ENCODE peak calls at places on chromosome 1, in seven cellular contexts. One of them, this sample, is unnamed.

GRCh38 chr1:3068400-3069361 is at the start of gene PRDM16:
- DNase-seq in fibroblast of lung: peak
- DNase-seq in sciatic nerve: peak
- DNase-seq in EH: peak
- DNase-seq in activated T-helper 9 cell treated with anti-CD3 and anti-CD28 coated beads, Interleukin-2, amount 50 U/mL, for 16 hours: no peak
- DNase-seq in fibroblast of pulmonary artery: peak
- DNase-seq in MG63: peak
- DNase-seq in this sample: no peak

GRCh38 chr1:117013310-117013850 is 11.8 kb downstream of the CD101 start:
- DNase-seq in fibroblast of lung: no peak
- DNase-seq in sciatic nerve: no peak
- DNase-seq in EH: no peak
- DNase-seq in activated T-helper 9 cell treated with anti-CD3 and anti-CD28 coated beads, Interleukin-2, amount 50 U/mL, for 16 hours: no peak
- DNase-seq in fibroblast of pulmonary artery: no peak
- DNase-seq in MG63: no peak
- DNase-seq in this sample: no peak

GRCh38 chr1:91792393-91793032 is 93.4 kb downstream of the TGFBR3 start:
- DNase-seq in fibroblast of lung: no peak
- DNase-seq in sciatic nerve: no peak
- DNase-seq in EH: peak
- DNase-seq in activated T-helper 9 cell treated with anti-CD3 and anti-CD28 coated beads, Interleukin-2, amount 50 U/mL, for 16 hours: no peak
- DNase-seq in fibroblast of pulmonary artery: no peak
- DNase-seq in MG63: no peak
- DNase-seq in this sample: no peak

GRCh38 chr1:20405893-20406604 is 80.0 kb downstream of the CAMK2N1 start:
- DNase-seq in fibroblast of lung: peak
- DNase-seq in sciatic nerve: no peak
- DNase-seq in EH: peak
- DNase-seq in activated T-helper 9 cell treated with anti-CD3 and anti-CD28 coated beads, Interleukin-2, amount 50 U/mL, for 16 hours: no peak
- DNase-seq in fibroblast of pulmonary artery: peak
- DNase-seq in MG63: peak
- DNase-seq in this sample: no peak

GRCh38 chr1:205598841-205599666 is 32.8 kb downstream of the ELK4 start:
- DNase-seq in fibroblast of lung: peak
- DNase-seq in sciatic nerve: peak
- DNase-seq in EH: peak
- DNase-seq in activated T-helper 9 cell treated with anti-CD3 and anti-CD28 coated beads, Interleukin-2, amount 50 U/mL, for 16 hours: no peak
- DNase-seq in fibroblast of pulmonary artery: peak
- DNase-seq in MG63: peak
- DNase-seq in this sample: no peak

GRCh38 chr1:220224033-220224432 is 48.2 kb downstream of the RAB3GAP2 start:
- DNase-seq in fibroblast of lung: no peak
- DNase-seq in sciatic nerve: no peak
- DNase-seq in EH: no peak
- DNase-seq in activated T-helper 9 cell treated with anti-CD3 and anti-CD28 coated beads, Interleukin-2, amount 50 U/mL, for 16 hours: no peak
- DNase-seq in fibroblast of pulmonary artery: no peak
- DNase-seq in MG63: no peak
- DNase-seq in this sample: no peak

GRCh38 chr1:15916417-15916816 is 59.5 kb downstream of the ZBTB17 start:
- DNase-seq in fibroblast of lung: peak
- DNase-seq in sciatic nerve: no peak
- DNase-seq in EH: peak
- DNase-seq in activated T-helper 9 cell treated with anti-CD3 and anti-CD28 coated beads, Interleukin-2, amount 50 U/mL, for 16 hours: no peak
- DNase-seq in fibroblast of pulmonary artery: no peak
- DNase-seq in MG63: peak
- DNase-seq in this sample: no peak

GRCh38 chr1:236623371-236624166 is 19.3 kb upstream of the HEATR1 start:
- DNase-seq in fibroblast of lung: no peak
- DNase-seq in sciatic nerve: no peak
- DNase-seq in EH: no peak
- DNase-seq in activated T-helper 9 cell treated with anti-CD3 and anti-CD28 coated beads, Interleukin-2, amount 50 U/mL, for 16 hours: no peak
- DNase-seq in fibroblast of pulmonary artery: peak
- DNase-seq in MG63: no peak
- DNase-seq in this sample: no peak

GRCh38 chr1:2368053-2368744 is 23.2 kb downstream of the MORN1 start:
- DNase-seq in fibroblast of lung: no peak
- DNase-seq in sciatic nerve: peak
- DNase-seq in EH: no peak
- DNase-seq in activated T-helper 9 cell treated with anti-CD3 and anti-CD28 coated beads, Interleukin-2, amount 50 U/mL, for 16 hours: no peak
- DNase-seq in fibroblast of pulmonary artery: no peak
- DNase-seq in MG63: no peak
- DNase-seq in this sample: no peak

GRCh38 chr1:27307851-27308598 is 13.9 kb upstream of the TMEM222 start:
- DNase-seq in fibroblast of lung: no peak
- DNase-seq in sciatic nerve: no peak
- DNase-seq in EH: no peak
- DNase-seq in activated T-helper 9 cell treated with anti-CD3 and anti-CD28 coated beads, Interleukin-2, amount 50 U/mL, for 16 hours: no peak
- DNase-seq in fibroblast of pulmonary artery: no peak
- DNase-seq in MG63: no peak
- DNase-seq in this sample: no peak

GRCh38 chr1:175922254-175922881 is 179.0 kb upstream of the TNR start:
- DNase-seq in fibroblast of lung: no peak
- DNase-seq in sciatic nerve: no peak
- DNase-seq in EH: peak
- DNase-seq in activated T-helper 9 cell treated with anti-CD3 and anti-CD28 coated beads, Interleukin-2, amount 50 U/mL, for 16 hours: no peak
- DNase-seq in fibroblast of pulmonary artery: no peak
- DNase-seq in MG63: no peak
- DNase-seq in this sample: no peak

GRCh38 chr1:155070721-155071556 is 7.4 kb downstream of the EFNA4 start:
- DNase-seq in fibroblast of lung: peak
- DNase-seq in sciatic nerve: peak
- DNase-seq in EH: peak
- DNase-seq in activated T-helper 9 cell treated with anti-CD3 and anti-CD28 coated beads, Interleukin-2, amount 50 U/mL, for 16 hours: peak
- DNase-seq in fibroblast of pulmonary artery: peak
- DNase-seq in MG63: no peak
- DNase-seq in this sample: no peak

GRCh38 chr1:9110669-9111356 is 18.1 kb downstream of the GPR157 start:
- DNase-seq in fibroblast of lung: peak
- DNase-seq in sciatic nerve: peak
- DNase-seq in EH: peak
- DNase-seq in activated T-helper 9 cell treated with anti-CD3 and anti-CD28 coated beads, Interleukin-2, amount 50 U/mL, for 16 hours: peak
- DNase-seq in fibroblast of pulmonary artery: peak
- DNase-seq in MG63: peak
- DNase-seq in this sample: peak

GRCh38 chr1:237713886-237714285 is 176.8 kb downstream of the ZP4 start:
- DNase-seq in fibroblast of lung: peak
- DNase-seq in sciatic nerve: no peak
- DNase-seq in EH: no peak
- DNase-seq in activated T-helper 9 cell treated with anti-CD3 and anti-CD28 coated beads, Interleukin-2, amount 50 U/mL, for 16 hours: no peak
- DNase-seq in fibroblast of pulmonary artery: peak
- DNase-seq in MG63: no peak
- DNase-seq in this sample: no peak

GRCh38 chr1:98677288-98677687 is 15.8 kb downstream of the SNX7 start:
- DNase-seq in fibroblast of lung: peak
- DNase-seq in sciatic nerve: no peak
- DNase-seq in EH: peak
- DNase-seq in activated T-helper 9 cell treated with anti-CD3 and anti-CD28 coated beads, Interleukin-2, amount 50 U/mL, for 16 hours: no peak
- DNase-seq in fibroblast of pulmonary artery: peak
- DNase-seq in MG63: peak
- DNase-seq in this sample: no peak

GRCh38 chr1:67815303-67816095 is 17.8 kb downstream of the GNG12 start:
- DNase-seq in fibroblast of lung: no peak
- DNase-seq in sciatic nerve: no peak
- DNase-seq in EH: no peak
- DNase-seq in activated T-helper 9 cell treated with anti-CD3 and anti-CD28 coated beads, Interleukin-2, amount 50 U/mL, for 16 hours: no peak
- DNase-seq in fibroblast of pulmonary artery: no peak
- DNase-seq in MG63: no peak
- DNase-seq in this sample: no peak

GRCh38 chr1:43719063-43719462 is 11.7 kb downstream of the ST3GAL3 start:
- DNase-seq in fibroblast of lung: peak
- DNase-seq in sciatic nerve: no peak
- DNase-seq in EH: peak
- DNase-seq in activated T-helper 9 cell treated with anti-CD3 and anti-CD28 coated beads, Interleukin-2, amount 50 U/mL, for 16 hours: no peak
- DNase-seq in fibroblast of pulmonary artery: no peak
- DNase-seq in MG63: no peak
- DNase-seq in this sample: no peak

GRCh38 chr1:228097333-228098081 is 5.6 kb downstream of the C1orf35 start:
- DNase-seq in fibroblast of lung: no peak
- DNase-seq in sciatic nerve: peak
- DNase-seq in EH: no peak
- DNase-seq in activated T-helper 9 cell treated with anti-CD3 and anti-CD28 coated beads, Interleukin-2, amount 50 U/mL, for 16 hours: no peak
- DNase-seq in fibroblast of pulmonary artery: no peak
- DNase-seq in MG63: no peak
- DNase-seq in this sample: no peak

GRCh38 chr1:151574575-151575529 is 34.7 kb downstream of the TUFT1 start:
- DNase-seq in fibroblast of lung: peak
- DNase-seq in sciatic nerve: no peak
- DNase-seq in EH: peak
- DNase-seq in activated T-helper 9 cell treated with anti-CD3 and anti-CD28 coated beads, Interleukin-2, amount 50 U/mL, for 16 hours: no peak
- DNase-seq in fibroblast of pulmonary artery: peak
- DNase-seq in MG63: peak
- DNase-seq in this sample: peak

GRCh38 chr1:64948905-64949833 is 17.2 kb downstream of the JAK1 start:
- DNase-seq in fibroblast of lung: peak
- DNase-seq in sciatic nerve: no peak
- DNase-seq in EH: peak
- DNase-seq in activated T-helper 9 cell treated with anti-CD3 and anti-CD28 coated beads, Interleukin-2, amount 50 U/mL, for 16 hours: peak
- DNase-seq in fibroblast of pulmonary artery: no peak
- DNase-seq in MG63: no peak
- DNase-seq in this sample: no peak

GRCh38 chr1:182861994-182862393 is 22.8 kb downstream of the DHX9 start:
- DNase-seq in fibroblast of lung: no peak
- DNase-seq in sciatic nerve: no peak
- DNase-seq in EH: peak
- DNase-seq in activated T-helper 9 cell treated with anti-CD3 and anti-CD28 coated beads, Interleukin-2, amount 50 U/mL, for 16 hours: no peak
- DNase-seq in fibroblast of pulmonary artery: peak
- DNase-seq in MG63: no peak
- DNase-seq in this sample: no peak

GRCh38 chr1:203569490-203570318 is 56.9 kb upstream of the ATP2B4 start:
- DNase-seq in fibroblast of lung: no peak
- DNase-seq in sciatic nerve: no peak
- DNase-seq in EH: peak
- DNase-seq in activated T-helper 9 cell treated with anti-CD3 and anti-CD28 coated beads, Interleukin-2, amount 50 U/mL, for 16 hours: no peak
- DNase-seq in fibroblast of pulmonary artery: peak
- DNase-seq in MG63: peak
- DNase-seq in this sample: no peak

GRCh38 chr1:201628490-201628889 is 89.6 kb downstream of the NAV1 start:
- DNase-seq in fibroblast of lung: no peak
- DNase-seq in sciatic nerve: no peak
- DNase-seq in EH: no peak
- DNase-seq in activated T-helper 9 cell treated with anti-CD3 and anti-CD28 coated beads, Interleukin-2, amount 50 U/mL, for 16 hours: no peak
- DNase-seq in fibroblast of pulmonary artery: no peak
- DNase-seq in MG63: no peak
- DNase-seq in this sample: no peak

GRCh38 chr1:182143825-182144661 is 82.5 kb upstream of the ZNF648 start:
- DNase-seq in fibroblast of lung: peak
- DNase-seq in sciatic nerve: peak
- DNase-seq in EH: peak
- DNase-seq in activated T-helper 9 cell treated with anti-CD3 and anti-CD28 coated beads, Interleukin-2, amount 50 U/mL, for 16 hours: no peak
- DNase-seq in fibroblast of pulmonary artery: peak
- DNase-seq in MG63: peak
- DNase-seq in this sample: no peak

GRCh38 chr1:247638011-247638410 is 32.6 kb downstream of the OR2G3 start:
- DNase-seq in fibroblast of lung: no peak
- DNase-seq in sciatic nerve: no peak
- DNase-seq in EH: no peak
- DNase-seq in activated T-helper 9 cell treated with anti-CD3 and anti-CD28 coated beads, Interleukin-2, amount 50 U/mL, for 16 hours: no peak
- DNase-seq in fibroblast of pulmonary artery: no peak
- DNase-seq in MG63: no peak
- DNase-seq in this sample: no peak

GRCh38 chr1:46477153-46477929 is 12.3 kb upstream of the DMBX1 start:
- DNase-seq in fibroblast of lung: peak
- DNase-seq in sciatic nerve: peak
- DNase-seq in EH: peak
- DNase-seq in activated T-helper 9 cell treated with anti-CD3 and anti-CD28 coated beads, Interleukin-2, amount 50 U/mL, for 16 hours: peak
- DNase-seq in fibroblast of pulmonary artery: peak
- DNase-seq in MG63: peak
- DNase-seq in this sample: peak

GRCh38 chr1:170881268-170882265 is 53.8 kb upstream of the MROH9 start:
- DNase-seq in fibroblast of lung: peak
- DNase-seq in sciatic nerve: no peak
- DNase-seq in EH: peak
- DNase-seq in activated T-helper 9 cell treated with anti-CD3 and anti-CD28 coated beads, Interleukin-2, amount 50 U/mL, for 16 hours: no peak
- DNase-seq in fibroblast of pulmonary artery: peak
- DNase-seq in MG63: no peak
- DNase-seq in this sample: no peak

GRCh38 chr1:28983509-28984310 is 69.3 kb downstream of the EPB41 start:
- DNase-seq in fibroblast of lung: no peak
- DNase-seq in sciatic nerve: no peak
- DNase-seq in EH: no peak
- DNase-seq in activated T-helper 9 cell treated with anti-CD3 and anti-CD28 coated beads, Interleukin-2, amount 50 U/mL, for 16 hours: no peak
- DNase-seq in fibroblast of pulmonary artery: no peak
- DNase-seq in MG63: peak
- DNase-seq in this sample: no peak

GRCh38 chr1:175208773-175209492 is 16.4 kb upstream of the KIAA0040 start:
- DNase-seq in fibroblast of lung: no peak
- DNase-seq in sciatic nerve: no peak
- DNase-seq in EH: no peak
- DNase-seq in activated T-helper 9 cell treated with anti-CD3 and anti-CD28 coated beads, Interleukin-2, amount 50 U/mL, for 16 hours: no peak
- DNase-seq in fibroblast of pulmonary artery: no peak
- DNase-seq in MG63: no peak
- DNase-seq in this sample: peak

GRCh38 chr1:19640363-19641316 is 3.5 kb upstream of the NBL1 start:
- DNase-seq in fibroblast of lung: no peak
- DNase-seq in sciatic nerve: no peak
- DNase-seq in EH: peak
- DNase-seq in activated T-helper 9 cell treated with anti-CD3 and anti-CD28 coated beads, Interleukin-2, amount 50 U/mL, for 16 hours: no peak
- DNase-seq in fibroblast of pulmonary artery: no peak
- DNase-seq in MG63: peak
- DNase-seq in this sample: no peak

GRCh38 chr1:160001440-160001839 is 30.4 kb downstream of the PIGM start:
- DNase-seq in fibroblast of lung: no peak
- DNase-seq in sciatic nerve: no peak
- DNase-seq in EH: no peak
- DNase-seq in activated T-helper 9 cell treated with anti-CD3 and anti-CD28 coated beads, Interleukin-2, amount 50 U/mL, for 16 hours: no peak
- DNase-seq in fibroblast of pulmonary artery: no peak
- DNase-seq in MG63: no peak
- DNase-seq in this sample: no peak

GRCh38 chr1:204706838-204707509 is 21.4 kb upstream of the LRRN2 start:
- DNase-seq in fibroblast of lung: no peak
- DNase-seq in sciatic nerve: no peak
- DNase-seq in EH: no peak
- DNase-seq in activated T-helper 9 cell treated with anti-CD3 and anti-CD28 coated beads, Interleukin-2, amount 50 U/mL, for 16 hours: no peak
- DNase-seq in fibroblast of pulmonary artery: no peak
- DNase-seq in MG63: no peak
- DNase-seq in this sample: no peak

GRCh38 chr1:145788580-145788979 is 35.3 kb downstream of the RNF115 start:
- DNase-seq in fibroblast of lung: no peak
- DNase-seq in sciatic nerve: no peak
- DNase-seq in EH: no peak
- DNase-seq in activated T-helper 9 cell treated with anti-CD3 and anti-CD28 coated beads, Interleukin-2, amount 50 U/mL, for 16 hours: no peak
- DNase-seq in fibroblast of pulmonary artery: no peak
- DNase-seq in MG63: no peak
- DNase-seq in this sample: no peak

GRCh38 chr1:2349821-2350220 is 41.5 kb downstream of the MORN1 start:
- DNase-seq in fibroblast of lung: no peak
- DNase-seq in sciatic nerve: peak
- DNase-seq in EH: no peak
- DNase-seq in activated T-helper 9 cell treated with anti-CD3 and anti-CD28 coated beads, Interleukin-2, amount 50 U/mL, for 16 hours: no peak
- DNase-seq in fibroblast of pulmonary artery: no peak
- DNase-seq in MG63: no peak
- DNase-seq in this sample: no peak

GRCh38 chr1:40795811-40796586 is 12.4 kb downstream of the KCNQ4 start:
- DNase-seq in fibroblast of lung: no peak
- DNase-seq in sciatic nerve: no peak
- DNase-seq in EH: no peak
- DNase-seq in activated T-helper 9 cell treated with anti-CD3 and anti-CD28 coated beads, Interleukin-2, amount 50 U/mL, for 16 hours: no peak
- DNase-seq in fibroblast of pulmonary artery: no peak
- DNase-seq in MG63: no peak
- DNase-seq in this sample: no peak

This sample was measured in stimulated activated CD4-positive, alpha-beta T cell treated with anti-CD3 and anti-CD28 coated beads, Interleukin-12 subunit alpha, Interleukin-12 subunit beta, amount 100 ng/mL, for 48 hours.